ENCODE peak calls at places on chromosomes 16 and 17, in five cellular contexts. One of them, this sample, is unnamed.

GRCh38 chr16:84761448-84762368 is 58.1 kb upstream of the CRISPLD2 start:
- DNase-seq in fibroblast of pulmonary artery: peak
- DNase-seq in RWPE1: no peak
- DNase-seq in HFFc6: no peak
- DNase-seq in progenitor cell of endocrine pancreas: no peak
- DNase-seq in this sample: no peak

GRCh38 chr16:19329932-19330331 is 44.4 kb downstream of the CLEC19A start:
- DNase-seq in fibroblast of pulmonary artery: no peak
- DNase-seq in RWPE1: peak
- DNase-seq in HFFc6: no peak
- DNase-seq in progenitor cell of endocrine pancreas: no peak
- DNase-seq in this sample: peak

GRCh38 chr16:87851141-87851587 is 18.1 kb downstream of the SLC7A5 start:
- DNase-seq in fibroblast of pulmonary artery: no peak
- DNase-seq in RWPE1: peak
- DNase-seq in HFFc6: no peak
- DNase-seq in progenitor cell of endocrine pancreas: no peak
- DNase-seq in this sample: no peak

GRCh38 chr16:68668266-68668665 is 23.2 kb downstream of the CDH3 start:
- DNase-seq in fibroblast of pulmonary artery: no peak
- DNase-seq in RWPE1: peak
- DNase-seq in HFFc6: peak
- DNase-seq in progenitor cell of endocrine pancreas: no peak
- DNase-seq in this sample: no peak

GRCh38 chr16:70438325-70438982 is 446 bp downstream of the ST3GAL2 start:
- DNase-seq in fibroblast of pulmonary artery: no peak
- DNase-seq in RWPE1: no peak
- DNase-seq in HFFc6: no peak
- DNase-seq in progenitor cell of endocrine pancreas: peak
- DNase-seq in this sample: no peak

GRCh38 chr17:68613739-68614298 is 12.7 kb upstream of the FAM20A start:
- DNase-seq in fibroblast of pulmonary artery: peak
- DNase-seq in RWPE1: no peak
- DNase-seq in HFFc6: no peak
- DNase-seq in progenitor cell of endocrine pancreas: no peak
- DNase-seq in this sample: no peak

GRCh38 chr17:59436900-59437299 is 105.4 kb downstream of the YPEL2 start:
- DNase-seq in fibroblast of pulmonary artery: no peak
- DNase-seq in RWPE1: no peak
- DNase-seq in HFFc6: no peak
- DNase-seq in progenitor cell of endocrine pancreas: no peak
- DNase-seq in this sample: no peak

GRCh38 chr17:56659622-56660021 is 66.1 kb downstream of the NOG start:
- DNase-seq in fibroblast of pulmonary artery: no peak
- DNase-seq in RWPE1: no peak
- DNase-seq in HFFc6: no peak
- DNase-seq in progenitor cell of endocrine pancreas: no peak
- DNase-seq in this sample: no peak

GRCh38 chr16:66984902-66985311 is 3.5 kb upstream of the CES4A start:
- DNase-seq in fibroblast of pulmonary artery: no peak
- DNase-seq in RWPE1: no peak
- DNase-seq in HFFc6: no peak
- DNase-seq in progenitor cell of endocrine pancreas: no peak
- DNase-seq in this sample: no peak

GRCh38 chr16:26019406-26019805 is 327.6 kb downstream of the HS3ST4 start:
- DNase-seq in fibroblast of pulmonary artery: no peak
- DNase-seq in RWPE1: no peak
- DNase-seq in HFFc6: no peak
- DNase-seq in progenitor cell of endocrine pancreas: no peak
- DNase-seq in this sample: no peak

This sample was measured in H54.